ENCODE peak calls at places on chromosomes 6 and 20, in ten cellular contexts. T is T1000; R is mesendoderm; B is mesenchymal stem cell; J is nucleus accumbens; U is CD8-positive, alpha-beta memory T cell; L is stromal cell of bone marrow; D is GOT3; V is activated naive CD4-positive, alpha-beta T cell treated with anti-CD3 and anti-CD28 coated beads, Interleukin-2, amount 50 U/mL, for 72 hours; H is GM20000. Q is an unnamed sample.
A peak's percentile ranks its signal among the peaks of the same experiment; 100 is the strongest.

GRCh38 chr6:57313711-57314471 is 3.5 kb upstream of the PRIM2 start:
- DNase-seq in T (peak; percentile 79), R (no peak), B (peak; percentile 94), J (no peak), U (no peak), L (peak; percentile 98), D (peak; percentile 43), V (no peak), H (no peak), Q (no peak)

GRCh38 chr20:16775961-16776360 is 27.8 kb downstream of the OTOR start:
- DNase-seq in T (no peak), R (no peak), B (no peak), J (no peak), U (no peak), L (no peak), D (no peak), V (no peak), H (no peak), Q (no peak)

GRCh38 chr6:104613416-104614001 is 246.2 kb downstream of the HACE1 start:
- DNase-seq in T (no peak), R (peak; percentile 46), B (peak; percentile 72), J (no peak), U (no peak), L (no peak), D (no peak), V (no peak), H (no peak), Q (no peak)

GRCh38 chr6:108559884-108560462 is 744 bp upstream of the FOXO3 start:
- DNase-seq in T (peak; percentile 46), R (peak; percentile 96), B (peak; percentile 91), J (no peak), U (peak; percentile 40), L (no peak), D (no peak), V (peak; percentile 15), H (no peak), Q (no peak)

GRCh38 chr6:27495386-27496135 is 22.7 kb upstream of the ZNF184 start:
- DNase-seq in T (no peak), R (peak; percentile 98), B (peak; percentile 84), J (no peak), U (peak; percentile 13), L (peak; percentile 65), D (peak; percentile 44), V (peak; percentile 73), H (peak; percentile 49), Q (peak; percentile 66)

GRCh38 chr20:36663026-36663425 is 17.0 kb upstream of the SLA2 start:
- DNase-seq in T (no peak), R (no peak), B (no peak), J (no peak), U (no peak), L (no peak), D (no peak), V (no peak), H (no peak), Q (no peak)

GRCh38 chr6:158158123-158158522 is 9.9 kb downstream of the SERAC1 start:
- DNase-seq in T (no peak), R (no peak), B (no peak), J (no peak), U (no peak), L (no peak), D (no peak), V (no peak), H (no peak), Q (no peak)

GRCh38 chr20:62929051-62929538 is 2.8 kb upstream of the DIDO1 start:
- DNase-seq in T (no peak), R (peak; percentile 90), B (peak; percentile 79), J (peak; percentile 48), U (peak; percentile 34), L (no peak), D (no peak), V (peak; percentile 65), H (peak; percentile 85), Q (peak; percentile 79)

GRCh38 chr6:158207452-158207788 is 39.3 kb downstream of the GTF2H5 start:
- DNase-seq in T (no peak), R (no peak), B (peak; percentile 37), J (no peak), U (no peak), L (no peak), D (no peak), V (peak; percentile 52), H (peak; percentile 86), Q (no peak)

GRCh38 chr6:45424628-45424955 is 46.9 kb upstream of the SUPT3H start:
- DNase-seq in T (no peak), R (no peak), B (no peak), J (no peak), U (no peak), L (no peak), D (no peak), V (no peak), H (no peak), Q (no peak)

GRCh38 chr6:34246563-34247391 is 2.0 kb downstream of the SMIM29 start:
- DNase-seq in T (peak; percentile 36), R (peak; percentile 88), B (peak; percentile 65), J (no peak), U (no peak), L (no peak), D (no peak), V (peak; percentile 69), H (peak; percentile 60), Q (no peak)

GRCh38 chr6:149409617-149410016 is 9.6 kb downstream of the SUMO4 start:
- DNase-seq in T (no peak), R (no peak), B (no peak), J (no peak), U (no peak), L (no peak), D (no peak), V (no peak), H (no peak), Q (no peak)

GRCh38 chr6:20800229-20800628 is 266.0 kb downstream of the CDKAL1 start:
- DNase-seq in T (no peak), R (no peak), B (no peak), J (no peak), U (no peak), L (no peak), D (no peak), V (no peak), H (no peak), Q (no peak)

GRCh38 chr20:63115651-63116411 is 100.1 kb downstream of the YTHDF1 start:
- DNase-seq in T (no peak), R (no peak), B (no peak), J (no peak), U (no peak), L (no peak), D (no peak), V (no peak), H (no peak), Q (no peak)

GRCh38 chr6:13742961-13743735 is 31.5 kb upstream of the RANBP9 start:
- DNase-seq in T (no peak), R (no peak), B (no peak), J (no peak), U (no peak), L (no peak), D (no peak), V (no peak), H (no peak), Q (peak; percentile 67)

GRCh38 chr20:39623584-39624234 is 661.6 kb downstream of the DHX35 start:
- DNase-seq in T (peak; percentile 70), R (no peak), B (no peak), J (no peak), U (no peak), L (peak; percentile 54), D (no peak), V (no peak), H (no peak), Q (no peak)

GRCh38 chr6:110137924-110138887 is 41.3 kb downstream of the WASF1 start:
- DNase-seq in T (no peak), R (peak; percentile 35), B (no peak), J (no peak), U (no peak), L (no peak), D (no peak), V (no peak), H (no peak), Q (no peak)

GRCh38 chr6:45377041-45377554 is 636 bp downstream of the SUPT3H start:
- DNase-seq in T (no peak), R (no peak), B (no peak), J (peak; percentile 82), U (no peak), L (no peak), D (no peak), V (no peak), H (no peak), Q (no peak)

GRCh38 chr6:118514689-118515088 is 33.4 kb upstream of the PLN start:
- DNase-seq in T (no peak), R (no peak), B (no peak), J (no peak), U (no peak), L (no peak), D (no peak), V (no peak), H (no peak), Q (peak; percentile 14)

GRCh38 chr6:45445749-45446454 is 68.2 kb upstream of the SUPT3H start:
- DNase-seq in T (peak; percentile 80), R (peak; percentile 98), B (peak; percentile 99), J (no peak), U (no peak), L (peak; percentile 96), D (peak; percentile 52), V (peak; percentile 26), H (no peak), Q (peak; percentile 75)

GRCh38 chr6:43246301-43247114 is 3.2 kb downstream of the TTBK1 start:
- DNase-seq in T (no peak), R (peak; percentile 89), B (no peak), J (peak; percentile 85), U (no peak), L (no peak), D (no peak), V (no peak), H (peak; percentile 69), Q (peak; percentile 80)

GRCh38 chr6:43677759-43678158 is 9.8 kb downstream of the MRPS18A start:
- DNase-seq in T (no peak), R (no peak), B (no peak), J (no peak), U (no peak), L (no peak), D (no peak), V (no peak), H (no peak), Q (no peak)

GRCh38 chr6:35733633-35734032 is 3.2 kb upstream of the ARMC12 start:
- DNase-seq in T (no peak), R (no peak), B (no peak), J (no peak), U (no peak), L (no peak), D (no peak), V (no peak), H (no peak), Q (peak; percentile 59)

GRCh38 chr20:51654060-51654459 is 111.5 kb upstream of the NFATC2 start:
- DNase-seq in T (no peak), R (peak; percentile 61), B (no peak), J (no peak), U (no peak), L (no peak), D (no peak), V (no peak), H (no peak), Q (no peak)

GRCh38 chr6:158958504-158959386 is 41.3 kb downstream of the RSPH3 start:
- DNase-seq in T (no peak), R (no peak), B (no peak), J (no peak), U (no peak), L (no peak), D (no peak), V (no peak), H (peak; percentile 20), Q (no peak)

GRCh38 chr6:41257369-41258195 is 28.9 kb downstream of the TREM1 start:
- DNase-seq in T (no peak), R (no peak), B (peak; percentile 53), J (no peak), U (no peak), L (peak; percentile 23), D (no peak), V (no peak), H (no peak), Q (no peak)

GRCh38 chr6:144714031-144714732 is 429.0 kb downstream of the UTRN start:
- DNase-seq in T (no peak), R (no peak), B (no peak), J (no peak), U (no peak), L (no peak), D (no peak), V (no peak), H (no peak), Q (no peak)

GRCh38 chr6:113833537-113833936 is 23.6 kb upstream of the MARCKS start:
- DNase-seq in T (no peak), R (no peak), B (no peak), J (no peak), U (no peak), L (no peak), D (no peak), V (no peak), H (no peak), Q (no peak)

Q was measured in pancreas.